ENCODE peak calls at places on chromosomes 13 and 19, in ten cellular contexts. One of them, this sample, is unnamed. For H3K4me1, the result is how much of the 10 kb centered on the place peaks cover.

GRCh38 chr19:53254451-53255341 is at the start of gene ZNF677:
- DNase-seq in suprapubic skin: peak
- DNase-seq in IMR-90: peak
- DNase-seq in ovary: peak
- DNase-seq in A549: no peak
- DNase-seq in right lobe of liver: peak
- DNase-seq in body of pancreas: peak
- DNase-seq in Peyer's patch: peak
- DNase-seq in uterus: peak
- DNase-seq in transverse colon: peak
- DNase-seq in this sample: peak

GRCh38 chr19:41175825-41176734 is 16.9 kb upstream of the CYP2S1 start:
- DNase-seq in suprapubic skin: no peak
- DNase-seq in IMR-90: peak
- DNase-seq in ovary: no peak
- DNase-seq in A549: peak
- DNase-seq in right lobe of liver: no peak
- DNase-seq in body of pancreas: peak
- DNase-seq in Peyer's patch: peak
- DNase-seq in uterus: peak
- DNase-seq in transverse colon: peak
- DNase-seq in this sample: peak

GRCh38 chr13:79647518-79647917 is 166.6 kb downstream of the NDFIP2 start:
- DNase-seq in suprapubic skin: no peak
- DNase-seq in IMR-90: no peak
- DNase-seq in ovary: no peak
- DNase-seq in A549: no peak
- DNase-seq in right lobe of liver: no peak
- DNase-seq in body of pancreas: no peak
- DNase-seq in Peyer's patch: no peak
- DNase-seq in uterus: no peak
- DNase-seq in transverse colon: no peak
- DNase-seq in this sample: no peak

GRCh38 chr13:48656621-48657020 is 2.9 kb downstream of the CYSLTR2 start:
- DNase-seq in suprapubic skin: no peak
- DNase-seq in IMR-90: no peak
- DNase-seq in ovary: no peak
- DNase-seq in A549: no peak
- DNase-seq in right lobe of liver: no peak
- DNase-seq in body of pancreas: no peak
- DNase-seq in Peyer's patch: no peak
- DNase-seq in uterus: no peak
- DNase-seq in transverse colon: no peak
- DNase-seq in this sample: no peak

GRCh38 chr19:56405062-56405461 is 930 bp downstream of the ZNF583 start:
- DNase-seq in suprapubic skin: no peak
- DNase-seq in IMR-90: no peak
- DNase-seq in ovary: no peak
- DNase-seq in A549: no peak
- DNase-seq in right lobe of liver: no peak
- DNase-seq in body of pancreas: no peak
- DNase-seq in Peyer's patch: no peak
- DNase-seq in uterus: no peak
- DNase-seq in transverse colon: no peak
- DNase-seq in this sample: no peak

GRCh38 chr13:45781553-45782326 is 69.8 kb downstream of the SIAH3 start:
- DNase-seq in suprapubic skin: no peak
- DNase-seq in IMR-90: no peak
- DNase-seq in ovary: no peak
- DNase-seq in A549: no peak
- DNase-seq in right lobe of liver: peak
- DNase-seq in body of pancreas: peak
- DNase-seq in Peyer's patch: peak
- DNase-seq in uterus: peak
- DNase-seq in transverse colon: peak
- DNase-seq in this sample: no peak

GRCh38 chr19:8655340-8655709 is 24.9 kb downstream of the NFILZ start:
- DNase-seq in suprapubic skin: no peak
- DNase-seq in IMR-90: no peak
- DNase-seq in ovary: no peak
- DNase-seq in A549: no peak
- DNase-seq in right lobe of liver: no peak
- DNase-seq in body of pancreas: no peak
- DNase-seq in Peyer's patch: no peak
- DNase-seq in uterus: no peak
- DNase-seq in transverse colon: no peak
- DNase-seq in this sample: no peak

GRCh38 chr19:47253467-47253881 is 2.9 kb upstream of the CCDC9 start:
- DNase-seq in suprapubic skin: no peak
- DNase-seq in IMR-90: peak
- DNase-seq in ovary: no peak
- DNase-seq in A549: peak
- DNase-seq in right lobe of liver: no peak
- DNase-seq in body of pancreas: no peak
- DNase-seq in Peyer's patch: no peak
- DNase-seq in uterus: no peak
- DNase-seq in transverse colon: no peak
- DNase-seq in this sample: no peak

GRCh38 chr19:31962565-31962996 is 382.8 kb upstream of the ZNF507 start:
- DNase-seq in suprapubic skin: no peak
- DNase-seq in IMR-90: no peak
- DNase-seq in ovary: no peak
- DNase-seq in A549: no peak
- DNase-seq in right lobe of liver: no peak
- DNase-seq in body of pancreas: no peak
- DNase-seq in Peyer's patch: no peak
- DNase-seq in uterus: peak
- DNase-seq in transverse colon: no peak
- DNase-seq in this sample: no peak

GRCh38 chr13:36148436-36148835 is 17.3 kb upstream of the DCLK1 start:
- DNase-seq in suprapubic skin: no peak
- DNase-seq in IMR-90: no peak
- DNase-seq in ovary: no peak
- DNase-seq in A549: no peak
- DNase-seq in right lobe of liver: no peak
- DNase-seq in body of pancreas: no peak
- DNase-seq in Peyer's patch: no peak
- DNase-seq in uterus: no peak
- DNase-seq in transverse colon: no peak
- DNase-seq in this sample: no peak

GRCh38 chr13:99322297-99323103 is 15.3 kb upstream of the GPR183 start:
- DNase-seq in suprapubic skin: no peak
- DNase-seq in IMR-90: peak
- DNase-seq in ovary: no peak
- DNase-seq in A549: no peak
- DNase-seq in right lobe of liver: no peak
- DNase-seq in body of pancreas: no peak
- DNase-seq in Peyer's patch: no peak
- DNase-seq in uterus: no peak
- DNase-seq in transverse colon: no peak
- DNase-seq in this sample: no peak

GRCh38 chr13:27079421-27079958 is 92.1 kb downstream of the USP12 start:
- DNase-seq in suprapubic skin: no peak
- DNase-seq in IMR-90: peak
- DNase-seq in ovary: no peak
- DNase-seq in A549: no peak
- DNase-seq in right lobe of liver: no peak
- DNase-seq in body of pancreas: no peak
- DNase-seq in Peyer's patch: no peak
- DNase-seq in uterus: no peak
- DNase-seq in transverse colon: no peak
- DNase-seq in this sample: no peak

GRCh38 chr13:21637296-21637695 is 33.3 kb upstream of the MICU2 start:
- DNase-seq in suprapubic skin: no peak
- DNase-seq in IMR-90: peak
- DNase-seq in ovary: no peak
- DNase-seq in A549: peak
- DNase-seq in right lobe of liver: no peak
- DNase-seq in body of pancreas: peak
- DNase-seq in Peyer's patch: peak
- DNase-seq in uterus: no peak
- DNase-seq in transverse colon: peak
- DNase-seq in this sample: no peak

GRCh38 chr19:41893899-41894298 is 10.9 kb downstream of the ARHGEF1 start:
- DNase-seq in suprapubic skin: no peak
- DNase-seq in IMR-90: peak
- DNase-seq in ovary: no peak
- DNase-seq in A549: peak
- DNase-seq in right lobe of liver: no peak
- DNase-seq in body of pancreas: no peak
- DNase-seq in Peyer's patch: no peak
- DNase-seq in uterus: no peak
- DNase-seq in transverse colon: no peak
- DNase-seq in this sample: no peak

GRCh38 chr13:80118507-80118906 is 222.4 kb downstream of the SPRY2 start:
- DNase-seq in suprapubic skin: no peak
- DNase-seq in IMR-90: no peak
- DNase-seq in ovary: no peak
- DNase-seq in A549: no peak
- DNase-seq in right lobe of liver: no peak
- DNase-seq in body of pancreas: no peak
- DNase-seq in Peyer's patch: no peak
- DNase-seq in uterus: no peak
- DNase-seq in transverse colon: no peak
- DNase-seq in this sample: no peak

GRCh38 chr19:5683177-5683886 is 2.5 kb downstream of the HSD11B1L start:
- DNase-seq in suprapubic skin: no peak
- DNase-seq in IMR-90: no peak
- DNase-seq in ovary: no peak
- DNase-seq in A549: no peak
- DNase-seq in right lobe of liver: no peak
- DNase-seq in body of pancreas: no peak
- DNase-seq in Peyer's patch: no peak
- DNase-seq in uterus: no peak
- DNase-seq in transverse colon: no peak
- DNase-seq in this sample: no peak

GRCh38 chr19:18856385-18857126 is 24.8 kb downstream of the UPF1 start:
- DNase-seq in suprapubic skin: no peak
- DNase-seq in IMR-90: no peak
- DNase-seq in ovary: no peak
- DNase-seq in A549: peak
- DNase-seq in right lobe of liver: peak
- DNase-seq in body of pancreas: no peak
- DNase-seq in Peyer's patch: no peak
- DNase-seq in uterus: no peak
- DNase-seq in transverse colon: no peak
- DNase-seq in this sample: no peak

GRCh38 chr13:23468811-23469210 is 35.3 kb upstream of the SACS start:
- DNase-seq in suprapubic skin: no peak
- DNase-seq in IMR-90: no peak
- DNase-seq in ovary: no peak
- DNase-seq in A549: no peak
- DNase-seq in right lobe of liver: no peak
- DNase-seq in body of pancreas: no peak
- DNase-seq in Peyer's patch: no peak
- DNase-seq in uterus: no peak
- DNase-seq in transverse colon: no peak
- DNase-seq in this sample: no peak

GRCh38 chr13:71417205-71417604 is 449.8 kb downstream of the DACH1 start:
- DNase-seq in suprapubic skin: no peak
- DNase-seq in IMR-90: peak
- DNase-seq in ovary: no peak
- DNase-seq in A549: no peak
- DNase-seq in right lobe of liver: no peak
- DNase-seq in body of pancreas: no peak
- DNase-seq in Peyer's patch: no peak
- DNase-seq in uterus: no peak
- DNase-seq in transverse colon: no peak
- DNase-seq in this sample: no peak

DNA sequence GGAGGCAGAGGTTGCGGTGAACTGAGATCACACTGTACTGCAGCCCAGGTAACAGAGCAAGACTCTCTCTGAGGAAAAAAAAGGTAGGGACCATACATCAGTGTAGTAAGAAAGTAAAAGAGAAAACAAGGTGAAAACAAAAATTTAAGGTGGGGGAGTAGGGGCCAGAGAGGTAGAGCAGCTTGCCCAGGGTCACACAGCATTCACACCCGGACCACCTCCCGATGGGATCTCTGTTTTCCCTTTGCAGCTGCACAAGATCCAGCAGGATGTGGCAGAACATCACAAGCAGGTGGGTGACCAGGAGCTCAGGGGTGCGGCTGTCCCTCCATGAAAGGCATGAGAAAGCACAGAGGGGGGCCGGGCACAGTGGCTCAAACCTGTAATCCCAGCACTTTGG is 4.5 kb downstream of the TLE6 start:
- DNase-seq in suprapubic skin: no peak
- DNase-seq in IMR-90: no peak
- DNase-seq in ovary: no peak
- DNase-seq in A549: no peak
- DNase-seq in right lobe of liver: no peak
- DNase-seq in body of pancreas: no peak
- DNase-seq in Peyer's patch: no peak
- DNase-seq in uterus: no peak
- DNase-seq in transverse colon: no peak
- DNase-seq in this sample: no peak
- H3K4me1 ChIP-seq in suprapubic skin: under half
- H3K4me1 ChIP-seq in IMR-90: under half
- H3K4me1 ChIP-seq in ovary: under half
- H3K4me1 ChIP-seq in A549: under half
- H3K4me1 ChIP-seq in right lobe of liver: under half
- H3K4me1 ChIP-seq in body of pancreas: under half
- H3K4me1 ChIP-seq in Peyer's patch: under half
- H3K4me1 ChIP-seq in uterus: under half
- H3K4me1 ChIP-seq in transverse colon: under half
- H3K4me1 ChIP-seq in this sample: half or more

GRCh38 chr19:40147693-40148347 is 43.4 kb upstream of the MAP3K10 start:
- DNase-seq in suprapubic skin: no peak
- DNase-seq in IMR-90: peak
- DNase-seq in ovary: no peak
- DNase-seq in A549: peak
- DNase-seq in right lobe of liver: peak
- DNase-seq in body of pancreas: no peak
- DNase-seq in Peyer's patch: no peak
- DNase-seq in uterus: no peak
- DNase-seq in transverse colon: peak
- DNase-seq in this sample: no peak
- TF ChIP-seq POLR2A in suprapubic skin: no peak
- TF ChIP-seq POLR2A in IMR-90: no peak
- TF ChIP-seq POLR2A in ovary: no peak
- TF ChIP-seq POLR2A in A549: no peak
- TF ChIP-seq POLR2A in right lobe of liver: no peak
- TF ChIP-seq POLR2A in body of pancreas: no peak
- TF ChIP-seq POLR2A in Peyer's patch: no peak
- TF ChIP-seq POLR2A in uterus: no peak
- TF ChIP-seq POLR2A in transverse colon: no peak
- TF ChIP-seq POLR2A in this sample: no peak

GRCh38 chr19:55248704-55249103 is 10.1 kb downstream of the PPP6R1 start:
- DNase-seq in suprapubic skin: no peak
- DNase-seq in IMR-90: no peak
- DNase-seq in ovary: no peak
- DNase-seq in A549: no peak
- DNase-seq in right lobe of liver: no peak
- DNase-seq in body of pancreas: no peak
- DNase-seq in Peyer's patch: no peak
- DNase-seq in uterus: no peak
- DNase-seq in transverse colon: no peak
- DNase-seq in this sample: no peak
- H3K4me1 ChIP-seq in suprapubic skin: half or more
- H3K4me1 ChIP-seq in IMR-90: under half
- H3K4me1 ChIP-seq in ovary: under half
- H3K4me1 ChIP-seq in A549: under half
- H3K4me1 ChIP-seq in right lobe of liver: under half
- H3K4me1 ChIP-seq in body of pancreas: under half
- H3K4me1 ChIP-seq in Peyer's patch: under half
- H3K4me1 ChIP-seq in uterus: under half
- H3K4me1 ChIP-seq in transverse colon: under half
- H3K4me1 ChIP-seq in this sample: half or more

GRCh38 chr13:37179646-37180045 is 74.2 kb upstream of the CSNK1A1L start:
- DNase-seq in suprapubic skin: no peak
- DNase-seq in IMR-90: no peak
- DNase-seq in ovary: no peak
- DNase-seq in A549: no peak
- DNase-seq in right lobe of liver: no peak
- DNase-seq in body of pancreas: no peak
- DNase-seq in Peyer's patch: no peak
- DNase-seq in uterus: no peak
- DNase-seq in transverse colon: no peak
- DNase-seq in this sample: no peak
- TF ChIP-seq POLR2A in suprapubic skin: no peak
- TF ChIP-seq POLR2A in IMR-90: no peak
- TF ChIP-seq POLR2A in ovary: no peak
- TF ChIP-seq POLR2A in A549: no peak
- TF ChIP-seq POLR2A in right lobe of liver: no peak
- TF ChIP-seq POLR2A in body of pancreas: no peak
- TF ChIP-seq POLR2A in Peyer's patch: no peak
- TF ChIP-seq POLR2A in uterus: no peak
- TF ChIP-seq POLR2A in transverse colon: no peak
- TF ChIP-seq POLR2A in this sample: no peak

This sample was measured in tibial nerve.